ENCODE peak calls at places on chromosomes 16 and 17, in seven cellular contexts. M is C1 segment of cervical spinal cord, F is ovary, E is NCI-H146, I is GM12891, A is GM23338, P is H7. Z is an unnamed sample.

GRCh38 chr16:68715471-68715870 is 21.6 kb upstream of the CDH1 start:
- DNase-seq in M (no peak), F (no peak), E (no peak), I (no peak), A (no peak), P (no peak), Z (no peak)

GRCh38 chr17:79769596-79770520 is 8.1 kb upstream of the CBX2 start:
- DNase-seq in M (no peak), F (peak; percentile 21), E (no peak), I (no peak), A (no peak), P (peak; percentile 45), Z (no peak)

GRCh38 chr17:57895382-57896060 is 45.7 kb upstream of the MRPS23 start:
- DNase-seq in M (no peak), F (peak; percentile 64), E (no peak), I (no peak), A (no peak), P (no peak), Z (peak; percentile 68)

GRCh38 chr17:19943026-19943425 is 34.6 kb downstream of the AKAP10 start:
- DNase-seq in M (no peak), F (no peak), E (no peak), I (no peak), A (peak; percentile 50), P (no peak), Z (no peak)

GRCh38 chr17:4584125-4584834 is at the start of gene SMTNL2:
- DNase-seq in M (no peak), F (peak; percentile 89), E (peak; percentile 54), I (no peak), A (peak; percentile 51), P (peak; percentile 96), Z (peak; percentile 81)

GRCh38 chr17:63792055-63792729 is 18.2 kb downstream of the DDX42 start:
- DNase-seq in M (no peak), F (no peak), E (no peak), I (no peak), A (no peak), P (no peak), Z (no peak)

GRCh38 chr17:57174591-57174990 is 81.7 kb upstream of the MSI2 start:
- DNase-seq in M (no peak), F (no peak), E (no peak), I (peak; percentile 32), A (no peak), P (no peak), Z (no peak)

GRCh38 chr17:62966426-62967110 is 533 bp downstream of the TANC2 start:
- DNase-seq in M (peak; percentile 31), F (peak; percentile 83), E (no peak), I (no peak), A (peak; percentile 30), P (peak; percentile 64), Z (peak; percentile 32)

GRCh38 chr17:56635640-56636039 is 42.1 kb downstream of the NOG start:
- DNase-seq in M (no peak), F (no peak), E (no peak), I (no peak), A (no peak), P (no peak), Z (no peak)

GRCh38 chr16:65071371-65072311 is 50.2 kb downstream of the CDH11 start:
- DNase-seq in M (peak; percentile 85), F (peak; percentile 63), E (no peak), I (no peak), A (no peak), P (no peak), Z (peak; percentile 83)

GRCh38 chr16:5036228-5037156 is 2.8 kb upstream of the NAGPA start:
- DNase-seq in M (no peak), F (no peak), E (no peak), I (no peak), A (peak; percentile 84), P (peak; percentile 85), Z (peak; percentile 30)

GRCh38 chr17:65055280-65055707 is 1.2 kb downstream of the GNA13 start:
- DNase-seq in M (no peak), F (no peak), E (no peak), I (no peak), A (no peak), P (no peak), Z (no peak)

GRCh38 chr17:69474171-69474831 is 59.8 kb downstream of the MAP2K6 start:
- DNase-seq in M (no peak), F (no peak), E (no peak), I (no peak), A (no peak), P (no peak), Z (no peak)

GRCh38 chr17:7842950-7843535 is 9.0 kb downstream of the KDM6B start:
- DNase-seq in M (peak; percentile 80), F (peak; percentile 71), E (peak; percentile 62), I (no peak), A (peak; percentile 81), P (peak; percentile 79), Z (peak; percentile 88)

GRCh38 chr16:17144431-17144830 is 326.3 kb downstream of the XYLT1 start:
- DNase-seq in M (no peak), F (no peak), E (no peak), I (no peak), A (no peak), P (no peak), Z (no peak)

GRCh38 chr16:51636913-51637743 is 486.1 kb upstream of the SALL1 start:
- DNase-seq in M (no peak), F (no peak), E (no peak), I (no peak), A (peak; percentile 91), P (peak; percentile 73), Z (no peak)

GRCh38 chr17:82257473-82257872 is 16.0 kb downstream of the CSNK1D start:
- DNase-seq in M (peak; percentile 32), F (no peak), E (no peak), I (no peak), A (peak; percentile 65), P (peak; percentile 92), Z (peak; percentile 83)

GRCh38 chr17:61338874-61339478 is 60.7 kb upstream of the TBX2 start:
- DNase-seq in M (no peak), F (no peak), E (no peak), I (no peak), A (no peak), P (no peak), Z (no peak)

GRCh38 chr17:22301353-22301745 is 609.0 kb downstream of the KCNJ18 start:
- DNase-seq in M (no peak), F (no peak), E (no peak), I (no peak), A (no peak), P (no peak), Z (no peak)

GRCh38 chr16:68377667-68378420 is 67.0 kb downstream of the PRMT7 start:
- DNase-seq in M (peak; percentile 18), F (no peak), E (no peak), I (no peak), A (no peak), P (no peak), Z (no peak)

GRCh38 chr17:81388091-81388611 is 7.1 kb upstream of the BAHCC1 start:
- DNase-seq in M (no peak), F (peak; percentile 49), E (peak; percentile 82), I (no peak), A (no peak), P (peak; percentile 81), Z (no peak)

GRCh38 chr17:42286411-42287295 is 1.6 kb upstream of the STAT5A start:
- DNase-seq in M (no peak), F (peak; percentile 51), E (no peak), I (no peak), A (no peak), P (peak; percentile 57), Z (peak; percentile 51)

GRCh38 chr16:78962457-78962929 is 638.0 kb downstream of the MAF start:
- DNase-seq in M (no peak), F (no peak), E (no peak), I (no peak), A (no peak), P (no peak), Z (no peak)

GRCh38 chr16:79777679-79778078 is 177.1 kb upstream of the MAF start:
- DNase-seq in M (no peak), F (no peak), E (no peak), I (no peak), A (no peak), P (no peak), Z (no peak)

GRCh38 chr16:980595-980854 is 1.0 kb upstream of the SOX8 start:
- DNase-seq in M (no peak), F (no peak), E (no peak), I (no peak), A (no peak), P (no peak), Z (no peak)

GRCh38 chr17:48048321-48049140 is at the start of gene NFE2L1:
- DNase-seq in M (no peak), F (peak; percentile 89), E (peak; percentile 94), I (no peak), A (peak; percentile 89), P (peak; percentile 91), Z (peak; percentile 97)

GRCh38 chr17:48484256-48484655 is 46.6 kb downstream of the HOXB1 start:
- DNase-seq in M (no peak), F (no peak), E (no peak), I (no peak), A (no peak), P (no peak), Z (no peak)

GRCh38 chr16:51152691-51153261 is 1.7 kb upstream of the SALL1 start:
- DNase-seq in M (no peak), F (peak; percentile 50), E (no peak), I (no peak), A (peak; percentile 71), P (no peak), Z (no peak)

GRCh38 chr17:75509528-75510258 is 5.6 kb downstream of the CASKIN2 start:
- DNase-seq in M (no peak), F (no peak), E (no peak), I (no peak), A (no peak), P (no peak), Z (no peak)

GRCh38 chr16:48676836-48677235 is 66.9 kb upstream of the N4BP1 start:
- DNase-seq in M (no peak), F (no peak), E (no peak), I (no peak), A (no peak), P (no peak), Z (no peak)

Z was measured in psoas muscle.